ENCODE peak calls at places on chromosomes 12 and 14, in ten cellular contexts. X, I, K, D, A, Z, H, G, J and Q are unnamed samples.

GRCh38 chr12:105402366-105402765 is 71.9 kb downstream of the C12orf75 start:
- DNase-seq in X (no peak), I (no peak), K (no peak), D (no peak), A (no peak), Z (no peak), H (no peak), G (no peak), J (no peak), Q (no peak)

GRCh38 chr12:43805149-43805856 is 814 bp downstream of the TWF1 start:
- DNase-seq in X (no peak), I (no peak), K (no peak), D (no peak), A (no peak), Z (no peak), H (no peak), G (peak; percentile 9), J (no peak), Q (no peak)

GRCh38 chr12:106152334-106152733 is 13.6 kb upstream of the NUAK1 start:
- DNase-seq in X (no peak), I (no peak), K (no peak), D (no peak), A (no peak), Z (no peak), H (no peak), G (no peak), J (no peak), Q (no peak)

GRCh38 chr12:49807991-49808580 is 20.1 kb downstream of the NCKAP5L start:
- DNase-seq in X (no peak), I (no peak), K (no peak), D (no peak), A (peak; percentile 51), Z (no peak), H (no peak), G (no peak), J (no peak), Q (no peak)

GRCh38 chr14:96683575-96684289 is 113.5 kb upstream of the VRK1 start:
- DNase-seq in X (no peak), I (no peak), K (no peak), D (no peak), A (no peak), Z (no peak), H (no peak), G (no peak), J (no peak), Q (no peak)

GRCh38 chr14:100665518-100666032 is 61.1 kb upstream of the DLK1 start:
- DNase-seq in X (no peak), I (no peak), K (no peak), D (no peak), A (peak; percentile 72), Z (no peak), H (no peak), G (peak; percentile 49), J (peak; percentile 81), Q (no peak)

GRCh38 chr14:65302571-65303184 is 109.9 kb upstream of the FUT8 start:
- DNase-seq in X (peak; percentile 45), I (no peak), K (no peak), D (no peak), A (no peak), Z (no peak), H (no peak), G (peak; percentile 31), J (no peak), Q (no peak)

GRCh38 chr12:118591-118990 is 52.0 kb downstream of the IQSEC3 start:
- DNase-seq in X (peak; percentile 14), I (no peak), K (no peak), D (no peak), A (no peak), Z (no peak), H (no peak), G (no peak), J (no peak), Q (no peak)

GRCh38 chr12:113222730-113223531 is 1.7 kb downstream of the TPCN1 start:
- DNase-seq in X (no peak), I (peak; percentile 67), K (no peak), D (no peak), A (peak; percentile 79), Z (no peak), H (no peak), G (peak; percentile 85), J (peak; percentile 89), Q (peak; percentile 65)